ENCODE peak calls at places on chromosomes 4 and X, in eight cellular contexts. Q, W, X, E, M, I, T and H are unnamed samples.

GRCh38 chr4:36737691-36738090 is 456.3 kb downstream of the DTHD1 start:
- DNase-seq in Q (no peak), W (no peak), X (no peak), E (no peak), M (no peak), I (no peak), T (no peak), H (no peak)

GRCh38 chr4:40183615-40184411 is 13.0 kb upstream of the RHOH start:
- DNase-seq in Q (peak; percentile 88), W (no peak), X (peak; percentile 15), E (no peak), M (peak; percentile 11), I (no peak), T (no peak), H (no peak)

GRCh38 chr4:76752911-76753494 is 144.9 kb downstream of the SOWAHB start:
- DNase-seq in Q (peak; percentile 92), W (no peak), X (peak; percentile 92), E (no peak), M (peak; percentile 98), I (peak; percentile 100), T (no peak), H (peak; percentile 98)

GRCh38 chr4:97073194-97073593 is 1070.1 kb downstream of the STPG2 start:
- DNase-seq in Q (no peak), W (no peak), X (no peak), E (no peak), M (no peak), I (no peak), T (no peak), H (no peak)

GRCh38 chrX:14871767-14872166 is 1.1 kb downstream of the FANCB start:
- DNase-seq in Q (no peak), W (no peak), X (no peak), E (no peak), M (no peak), I (no peak), T (no peak), H (no peak)

GRCh38 chrX:110561036-110561435 is 202.4 kb downstream of the RTL9 start:
- DNase-seq in Q (no peak), W (no peak), X (peak; percentile 14), E (no peak), M (no peak), I (peak; percentile 68), T (no peak), H (peak; percentile 5)

GRCh38 chr4:48015216-48015615 is 1.3 kb downstream of the CNGA1 start:
- DNase-seq in Q (peak; percentile 85), W (no peak), X (no peak), E (no peak), M (no peak), I (no peak), T (no peak), H (no peak)

GRCh38 chr4:107665001-107665400 is 55.0 kb downstream of the PAPSS1 start:
- DNase-seq in Q (no peak), W (no peak), X (peak; percentile 25), E (no peak), M (no peak), I (peak; percentile 83), T (no peak), H (no peak)

GRCh38 chr4:27154706-27155105 is 294.1 kb downstream of the STIM2 start:
- DNase-seq in Q (peak; percentile 35), W (no peak), X (no peak), E (no peak), M (peak; percentile 72), I (peak; percentile 25), T (no peak), H (peak; percentile 43)

GRCh38 chr4:101037938-101038413 is 309.4 kb downstream of the PPP3CA start:
- DNase-seq in Q (peak; percentile 31), W (no peak), X (peak; percentile 15), E (no peak), M (no peak), I (peak; percentile 4), T (no peak), H (no peak)

GRCh38 chrX:100368167-100368566 is 41.9 kb downstream of the PCDH19 start:
- DNase-seq in Q (peak; percentile 39), W (no peak), X (peak; percentile 6), E (peak; percentile 49), M (peak; percentile 0), I (no peak), T (no peak), H (no peak)

GRCh38 chr4:168070903-168071302 is 21.4 kb upstream of the ANXA10 start:
- DNase-seq in Q (peak; percentile 14), W (no peak), X (no peak), E (no peak), M (no peak), I (no peak), T (no peak), H (no peak)

GRCh38 chr4:26176621-26177121 is 144.1 kb upstream of the RBPJ start:
- DNase-seq in Q (peak; percentile 90), W (no peak), X (peak; percentile 71), E (no peak), M (peak; percentile 92), I (peak; percentile 79), T (no peak), H (no peak)

DNA sequence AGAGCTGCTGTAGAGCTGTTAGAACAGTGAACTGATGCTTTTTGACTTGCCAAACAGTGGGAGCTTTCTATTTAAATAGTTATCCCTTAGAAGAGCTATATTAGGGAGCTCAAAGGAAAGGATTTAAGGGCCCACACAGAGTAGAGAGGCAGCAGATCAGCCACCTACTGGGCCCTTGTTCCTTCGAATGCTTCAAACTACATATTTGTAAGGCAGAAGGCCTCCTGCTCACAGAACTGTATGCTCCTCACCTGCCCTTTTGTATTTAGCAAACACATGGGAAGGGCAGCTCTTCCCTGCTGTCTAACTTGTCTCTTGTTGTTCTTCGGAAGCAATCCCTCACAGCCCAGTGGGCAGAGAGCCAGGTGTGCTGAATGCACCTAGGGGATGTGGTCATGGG is 38.0 kb downstream of the IL1RAPL1 start:
- DNase-seq in Q (no peak), W (no peak), X (no peak), E (peak; percentile 63), M (no peak), I (no peak), T (no peak), H (no peak)
- H3K4me3 ChIP-seq in Q (no peak overlapping the region), W (no peak overlapping the region), X (no peak overlapping the region), E (no peak overlapping the region), M (no peak overlapping the region), I (no peak overlapping the region), T (no peak overlapping the region), H (no peak overlapping the region)

GRCh38 chr4:186948361-186949291 is 225.0 kb upstream of the FAT1 start:
- DNase-seq in Q (no peak), W (no peak), X (no peak), E (peak; percentile 70), M (peak; percentile 64), I (peak; percentile 45), T (no peak), H (no peak)

GRCh38 chr4:186943607-186943908 is 219.9 kb upstream of the FAT1 start:
- DNase-seq in Q (no peak), W (no peak), X (no peak), E (no peak), M (peak; percentile 36), I (no peak), T (no peak), H (no peak)

GRCh38 chr4:186946140-186946539 is 222.5 kb upstream of the FAT1 start:
- DNase-seq in Q (no peak), W (no peak), X (no peak), E (no peak), M (no peak), I (no peak), T (no peak), H (no peak)

GRCh38 chr4:186949847-186950246 is 226.2 kb upstream of the FAT1 start:
- DNase-seq in Q (no peak), W (no peak), X (no peak), E (no peak), M (no peak), I (no peak), T (no peak), H (no peak)

DNA sequence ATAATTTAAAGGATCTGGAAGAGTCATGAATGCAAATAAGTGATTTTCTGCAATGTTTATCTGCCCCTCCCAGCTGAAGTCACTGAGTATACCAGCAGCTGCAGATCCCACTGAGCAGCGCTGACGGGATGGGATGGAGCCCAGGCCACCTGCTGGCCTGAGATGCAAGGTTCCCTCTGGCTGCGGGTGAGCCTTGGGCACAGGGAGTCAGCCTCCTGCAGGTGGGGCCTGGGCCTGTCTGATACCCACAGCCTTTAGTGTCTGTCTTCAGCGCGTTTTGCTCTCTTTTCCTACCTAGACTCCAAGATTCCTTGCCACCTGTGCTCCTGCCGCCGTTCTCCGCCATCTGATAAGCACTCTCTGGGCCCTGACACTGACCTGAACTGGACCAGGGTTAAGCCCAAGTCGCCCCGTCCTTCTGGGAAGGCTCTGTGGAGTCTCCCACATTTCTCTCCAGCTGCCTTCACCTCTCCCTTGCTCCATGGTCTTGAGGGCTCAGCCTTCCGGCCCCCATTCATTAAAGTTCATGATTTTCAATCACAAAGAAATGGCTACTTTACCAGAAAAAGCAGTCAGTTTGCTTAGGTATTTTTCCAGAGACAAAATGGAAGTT is 223.1 kb upstream of the FAT1 start:
- DNase-seq in Q (peak; percentile 69), W (no peak), X (no peak), E (peak; percentile 73), M (peak; percentile 37), I (no peak), T (no peak), H (no peak)
- TF ChIP-seq CTCF in Q (peak; percentile 31), W (no peak), X (no peak), E (peak; percentile 47), M (peak; percentile 51), I (peak; percentile 9), T (no peak), H (peak; percentile 21)

DNA sequence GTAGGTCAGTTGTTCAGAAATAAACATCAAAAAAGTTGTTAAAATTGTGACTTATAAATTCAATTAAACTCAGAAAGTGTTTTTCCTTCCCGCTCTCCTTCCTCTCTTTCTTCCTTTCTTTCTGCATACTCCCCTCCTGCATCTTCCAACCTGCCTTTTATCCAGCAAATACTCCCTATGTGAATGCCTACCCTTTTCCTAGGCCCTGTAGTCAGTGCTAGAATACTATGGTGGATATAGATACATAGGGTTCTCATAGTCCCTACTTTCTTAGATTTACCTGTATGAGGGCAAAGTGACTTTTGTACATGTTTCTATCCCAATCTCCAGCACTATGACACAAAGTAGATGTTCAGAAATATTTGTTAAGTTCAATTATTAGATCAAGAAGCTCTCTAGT is 805 bp downstream of the SULT1E1 start:
- DNase-seq in Q (no peak), W (no peak), X (no peak), E (no peak), M (no peak), I (no peak), T (no peak), H (no peak)
- H3K4me3 ChIP-seq in Q (peak overlapping the region; percentile 51), W (no peak overlapping the region), X (peak overlapping the region; percentile 22), E (no peak overlapping the region), M (no peak overlapping the region), I (no peak overlapping the region), T (no peak overlapping the region), H (no peak overlapping the region)

DNA sequence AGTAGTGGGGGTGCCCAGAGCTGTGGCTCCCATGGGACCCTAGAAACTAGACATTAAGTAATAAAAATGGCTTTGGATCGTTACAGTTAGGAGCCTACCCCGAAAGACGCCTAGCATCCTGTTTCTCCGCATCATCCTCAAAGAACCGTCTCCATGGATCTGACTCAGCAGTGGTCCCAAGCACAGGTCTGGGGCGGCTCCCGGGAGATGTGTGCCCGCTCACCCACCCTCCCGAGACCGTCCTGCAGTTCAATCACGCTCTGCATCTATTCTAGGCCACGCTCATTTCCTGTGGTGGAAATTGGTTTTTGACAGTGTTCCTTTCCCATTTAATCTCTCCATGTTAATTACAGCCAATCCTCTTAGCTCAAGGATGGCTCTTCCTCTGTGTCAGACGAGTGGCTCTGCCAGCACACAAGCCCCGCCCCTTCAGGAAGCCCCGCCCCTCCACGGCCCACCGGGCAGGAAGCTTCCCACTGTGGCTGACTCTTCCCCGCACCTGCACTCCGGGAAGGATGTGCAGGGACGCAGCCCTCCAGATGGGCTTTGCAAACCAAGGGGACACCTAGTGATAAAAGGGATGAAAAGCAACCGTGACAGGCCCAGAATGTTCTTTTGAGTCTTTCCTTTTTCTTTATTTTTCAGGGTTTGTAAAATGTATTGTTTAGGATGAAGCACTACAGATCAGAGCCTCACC is 34.5 kb upstream of the HELT start:
- DNase-seq in Q (peak; percentile 38), W (peak; percentile 60), X (peak; percentile 32), E (peak; percentile 83), M (peak; percentile 34), I (peak; percentile 34), T (peak; percentile 49), H (peak; percentile 2)
- TF ChIP-seq CTCF in Q (peak; percentile 46), W (no peak), X (peak; percentile 61), E (peak; percentile 54), M (peak; percentile 38), I (peak; percentile 56), T (peak; percentile 16), H (peak; percentile 54)